ENCODE peak calls at places on chromosome 3, in four cellular contexts. E is left lung, X is brain microvascular endothelial cell, G is cardiac muscle cell. P is an unnamed sample.

GRCh38 chr3:71117572-71118247 is 465.8 kb downstream of the FOXP1 start:
- DNase-seq in G (no peak), E (no peak), X (no peak), P (no peak)

GRCh38 chr3:184354121-184354728 is 7.2 kb downstream of the CLCN2 start:
- DNase-seq in E (peak; percentile 45), X (no peak), G (peak; percentile 61), P (peak; percentile 46)

GRCh38 chr3:72766866-72767265 is 81.4 kb downstream of the SHQ1 start:
- DNase-seq in E (no peak), G (no peak), X (no peak), P (no peak)

GRCh38 chr3:134614955-134615354 is 35.9 kb downstream of the KY start:
- DNase-seq in E (no peak), G (no peak), X (no peak), P (no peak)

GRCh38 chr3:13812039-13812438 is 67.8 kb downstream of the WNT7A start:
- DNase-seq in G (no peak), X (no peak), E (no peak), P (no peak)

GRCh38 chr3:122920986-122921385 is 106.6 kb downstream of the SEMA5B start:
- DNase-seq in G (no peak), X (no peak), E (no peak), P (no peak)

GRCh38 chr3:152611905-152612304 is 223.0 kb upstream of the P2RY1 start:
- DNase-seq in X (no peak), E (no peak), G (no peak), P (peak; percentile 48)

GRCh38 chr3:59436164-59436958 is 386.5 kb upstream of the CFAP20DC start:
- DNase-seq in E (no peak), X (no peak), G (no peak), P (no peak)

GRCh38 chr3:15276028-15276717 is 56.2 kb downstream of the SH3BP5 start:
- DNase-seq in X (no peak), G (no peak), E (no peak), P (no peak)

GRCh38 chr3:11565932-11566331 is 77.8 kb downstream of the VGLL4 start:
- DNase-seq in X (no peak), E (no peak), G (no peak), P (no peak)

GRCh38 chr3:45946875-45947274 is 3.6 kb downstream of the CXCR6 start:
- DNase-seq in X (no peak), G (no peak), E (no peak), P (no peak)

GRCh38 chr3:162722336-162722735 is 1225.7 kb downstream of the OTOL1 start:
- DNase-seq in E (no peak), X (no peak), G (no peak), P (no peak)

GRCh38 chr3:143775401-143775970 is 72.8 kb downstream of the SLC9A9 start:
- DNase-seq in E (no peak), X (peak; percentile 9), G (peak; percentile 65), P (no peak)

GRCh38 chr3:152379415-152380042 is 110.8 kb downstream of the MBNL1 start:
- DNase-seq in E (no peak), G (no peak), X (no peak), P (no peak)

DNA sequence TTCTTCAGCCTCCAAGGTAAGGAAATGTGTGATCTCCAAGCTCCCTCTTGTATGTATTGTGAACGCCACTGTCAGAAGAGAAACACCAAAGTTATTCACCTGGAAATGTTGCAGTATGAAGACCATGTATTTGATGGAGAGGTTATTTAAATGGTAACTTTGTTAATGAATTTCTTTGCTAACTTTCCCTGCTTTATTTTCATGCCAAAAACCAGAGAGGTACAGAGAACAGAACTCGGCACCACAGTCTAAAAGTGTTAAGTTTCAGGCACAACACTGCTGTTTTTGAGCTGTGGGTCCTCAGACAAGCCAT is 73.1 kb upstream of the TNFSF10 start:
- DNase-seq in X (no peak), E (no peak), G (no peak), P (no peak)
- TF ChIP-seq CTCF in X (no peak), E (no peak), G (no peak), P (no peak)

GRCh38 chr3:21020043-21020442 is 731.0 kb downstream of the ZNF385D start:
- DNase-seq in E (no peak), G (no peak), X (no peak), P (no peak)
- TF ChIP-seq CTCF in E (no peak), G (no peak), X (no peak), P (no peak)

DNA sequence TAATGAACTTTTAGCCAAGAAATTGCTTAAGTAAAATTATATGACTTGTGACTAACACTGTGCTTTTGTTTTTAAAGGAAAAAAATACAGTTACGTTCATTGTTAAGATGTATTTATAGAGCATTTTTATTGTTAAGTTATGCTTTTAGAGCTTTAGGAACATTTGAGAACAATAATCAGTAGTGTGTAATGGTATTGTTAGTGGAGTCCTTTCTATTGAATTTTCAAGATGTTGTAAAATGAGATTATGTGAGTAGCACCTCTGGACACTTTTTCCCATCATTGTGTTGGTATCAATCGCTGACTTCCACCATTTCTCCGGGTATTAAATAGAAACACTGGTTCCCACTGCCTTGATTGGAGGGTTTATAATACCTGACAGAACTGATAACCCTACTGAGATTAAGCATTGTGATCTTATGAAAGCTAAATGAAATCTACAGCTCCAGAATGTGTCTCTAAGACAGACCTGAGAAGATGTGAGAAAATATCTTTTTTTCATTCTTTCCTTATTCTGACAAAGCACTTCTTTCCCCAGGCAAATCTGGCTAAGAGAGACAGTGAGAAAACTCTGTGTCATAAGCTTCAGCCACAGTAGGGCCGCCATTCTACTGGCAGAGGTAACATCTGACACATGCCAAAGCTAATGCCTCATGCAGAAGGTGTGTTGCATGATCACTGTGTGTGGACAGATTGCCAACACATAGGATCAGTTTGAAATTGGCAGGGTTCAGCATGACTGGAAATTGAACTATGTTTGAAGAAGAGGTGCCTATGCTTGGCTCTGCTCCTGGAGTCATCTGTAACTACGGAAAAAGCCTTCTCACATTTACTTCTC is 610.8 kb downstream of the MECOM start:
- DNase-seq in G (no peak), E (no peak), X (no peak), P (peak; percentile 2)
- TF ChIP-seq CTCF in G (no peak), E (no peak), X (no peak), P (no peak)

DNA sequence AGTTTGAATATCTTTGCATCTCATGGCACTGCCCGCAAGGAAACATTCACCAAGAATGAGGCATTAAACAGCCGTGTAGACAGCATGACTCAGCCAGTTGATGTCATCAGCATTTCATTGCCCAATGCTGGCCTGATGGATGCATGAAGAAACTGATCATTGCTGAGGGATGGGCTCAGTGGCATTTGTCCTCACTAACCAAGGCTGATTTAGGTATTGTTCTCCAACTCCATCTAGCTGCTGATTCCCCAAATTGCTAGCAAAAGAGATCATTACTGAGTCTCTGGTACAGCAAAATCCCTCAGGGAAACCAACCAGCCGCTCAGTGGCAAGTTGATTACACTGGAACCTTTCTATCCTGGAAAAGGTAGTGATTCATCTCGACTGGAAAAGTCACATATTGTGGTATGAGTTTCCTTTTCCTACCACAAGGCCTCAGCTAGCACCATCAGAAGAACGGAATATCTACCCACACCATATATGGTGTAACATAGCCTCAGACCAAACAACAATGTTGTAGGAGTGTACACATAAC is 186.5 kb upstream of the GAP43 start:
- DNase-seq in G (no peak), X (peak; percentile 98), E (no peak), P (no peak)
- TF ChIP-seq CTCF in G (peak; percentile 56), X (peak; percentile 70), E (no peak), P (no peak)

DNA sequence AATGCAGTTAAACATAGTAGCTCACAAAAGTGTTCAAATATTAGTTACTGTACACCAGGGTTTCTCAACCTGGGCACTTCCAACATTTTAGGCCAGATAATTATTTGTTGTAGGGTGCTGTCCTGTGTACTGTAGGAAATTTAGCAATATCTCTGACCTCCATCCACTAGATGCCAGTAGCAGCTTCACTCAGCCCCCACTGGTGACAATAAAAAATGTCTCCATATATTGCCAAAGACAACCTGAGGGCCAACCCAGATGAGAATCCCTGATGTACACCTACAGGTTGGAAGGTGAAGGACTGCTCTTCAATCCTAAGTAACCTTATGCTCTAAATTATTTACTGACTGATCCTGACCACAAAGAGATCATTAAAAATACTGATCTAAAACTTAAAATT is 32.4 kb downstream of the DCUN1D1 start:
- DNase-seq in E (no peak), G (no peak), X (no peak), P (no peak)
- TF ChIP-seq CTCF in E (no peak), G (no peak), X (no peak), P (no peak)

P was measured in thyroid gland.